ENCODE peak calls at places on chromosomes 6 and 20, in eight cellular contexts. M is Panc1, K is fibroblast of the aortic adventitia, F is AG09319, I is AG04450, H is upper lobe of right lung, Y is mucosa of descending colon, S is A549. V is an unnamed sample.

GRCh38 chr6:67221226-67221625 is 1413.9 kb upstream of the ADGRB3 start:
- DNase-seq in M (no peak), K (peak), F (no peak), I (no peak), H (no peak), Y (no peak), S (no peak), V (no peak)

GRCh38 chr6:138267971-138268895 is 49.9 kb upstream of the PBOV1 start:
- DNase-seq in M (no peak), K (no peak), F (no peak), I (no peak), H (no peak), Y (no peak), S (no peak), V (no peak)

GRCh38 chr20:52103469-52103910 is 88.1 kb downstream of the ZFP64 start:
- DNase-seq in M (no peak), K (no peak), F (no peak), I (no peak), H (peak), Y (peak), S (no peak), V (no peak)

GRCh38 chr20:39986231-39986904 is 702.7 kb downstream of the MAFB start:
- DNase-seq in M (no peak), K (peak), F (peak), I (no peak), H (peak), Y (peak), S (no peak), V (peak)

GRCh38 chr6:9186148-9186547 is 750.8 kb upstream of the SLC35B3 start:
- DNase-seq in M (no peak), K (no peak), F (no peak), I (no peak), H (no peak), Y (no peak), S (no peak), V (no peak)

GRCh38 chr6:130675072-130675471 is 152.1 kb upstream of the SMLR1 start:
- DNase-seq in M (no peak), K (peak), F (no peak), I (peak), H (no peak), Y (no peak), S (no peak), V (no peak)

GRCh38 chr6:108874470-108875160 is 26.4 kb downstream of the ARMC2 start:
- DNase-seq in M (no peak), K (peak), F (no peak), I (no peak), H (no peak), Y (no peak), S (no peak), V (no peak)

GRCh38 chr20:42082611-42083010 is 464.4 kb upstream of the CHD6 start:
- DNase-seq in M (no peak), K (peak), F (no peak), I (no peak), H (no peak), Y (no peak), S (no peak), V (no peak)

GRCh38 chr6:73393278-73393677 is 1.4 kb upstream of the DDX43 start:
- DNase-seq in M (no peak), K (no peak), F (no peak), I (no peak), H (no peak), Y (no peak), S (no peak), V (no peak)

GRCh38 chr6:84227044-84227433 is 404 bp downstream of the CEP162 start:
- DNase-seq in M (no peak), K (peak), F (no peak), I (no peak), H (no peak), Y (no peak), S (no peak), V (no peak)

GRCh38 chr6:97674802-97675201 is 391.8 kb upstream of the MMS22L start:
- DNase-seq in M (no peak), K (no peak), F (no peak), I (peak), H (no peak), Y (no peak), S (no peak), V (no peak)

GRCh38 chr20:37856932-37857660 is 45.8 kb upstream of the VSTM2L start:
- DNase-seq in M (no peak), K (peak), F (peak), I (peak), H (no peak), Y (no peak), S (no peak), V (no peak)

GRCh38 chr6:163392533-163392932 is 22.0 kb upstream of the QKI start:
- DNase-seq in M (no peak), K (peak), F (no peak), I (no peak), H (no peak), Y (no peak), S (no peak), V (peak)

GRCh38 chr20:25294459-25295385 is 46.8 kb downstream of the PYGB start:
- DNase-seq in M (no peak), K (peak), F (no peak), I (no peak), H (no peak), Y (peak), S (peak), V (no peak)

GRCh38 chr6:31265926-31266325 is 6.0 kb downstream of the HLA-C start:
- DNase-seq in M (no peak), K (no peak), F (no peak), I (no peak), H (no peak), Y (no peak), S (no peak), V (no peak)

GRCh38 chr6:39451831-39452230 is 129.3 kb upstream of the KCNK16 start:
- DNase-seq in M (peak), K (no peak), F (no peak), I (no peak), H (no peak), Y (no peak), S (no peak), V (no peak)

GRCh38 chr20:64244870-64245603 is 10.5 kb upstream of the PCMTD2 start:
- DNase-seq in M (no peak), K (no peak), F (no peak), I (no peak), H (no peak), Y (no peak), S (no peak), V (peak)

GRCh38 chr6:20921533-20921932 is 387.3 kb downstream of the CDKAL1 start:
- DNase-seq in M (no peak), K (peak), F (no peak), I (peak), H (no peak), Y (no peak), S (no peak), V (no peak)

GRCh38 chr6:149895702-149896310 is 2.1 kb downstream of the RAET1E start:
- DNase-seq in M (no peak), K (peak), F (no peak), I (no peak), H (no peak), Y (no peak), S (peak), V (no peak)

GRCh38 chr6:111076024-111076680 is 11.2 kb upstream of the SLC16A10 start:
- DNase-seq in M (no peak), K (no peak), F (no peak), I (no peak), H (no peak), Y (no peak), S (no peak), V (no peak)

GRCh38 chr6:115404451-115404850 is 656.2 kb downstream of the FRK start:
- DNase-seq in M (no peak), K (no peak), F (no peak), I (no peak), H (no peak), Y (no peak), S (no peak), V (no peak)

GRCh38 chr6:128570439-128571063 is 50.2 kb upstream of the PTPRK start:
- DNase-seq in M (no peak), K (no peak), F (no peak), I (no peak), H (no peak), Y (no peak), S (no peak), V (no peak)

GRCh38 chr20:36401336-36401735 is 95.2 kb downstream of the DLGAP4 start:
- DNase-seq in M (no peak), K (no peak), F (no peak), I (no peak), H (no peak), Y (no peak), S (no peak), V (peak)
- TF ChIP-seq CTCF in M (no peak), K (no peak), F (no peak), I (no peak), H (no peak), Y (no peak), S (no peak), V (no peak)

GRCh38 chr6:160519603-160520042 is 144.5 kb downstream of the LPA start:
- DNase-seq in M (no peak), K (no peak), F (no peak), I (no peak), H (no peak), Y (no peak), S (peak), V (no peak)

GRCh38 chr6:160519133-160519532 is 144.9 kb downstream of the LPA start:
- DNase-seq in M (no peak), K (no peak), F (no peak), I (no peak), H (no peak), Y (no peak), S (no peak), V (no peak)

GRCh38 chr6:160523223-160523622 is 140.9 kb downstream of the LPA start:
- DNase-seq in M (no peak), K (no peak), F (no peak), I (no peak), H (no peak), Y (no peak), S (no peak), V (no peak)

GRCh38 chr6:160520043-160520904 is 143.8 kb downstream of the LPA start:
- DNase-seq in M (peak), K (peak), F (peak), I (peak), H (peak), Y (peak), S (peak), V (peak)
- TF ChIP-seq CTCF in M (peak), K (no peak), F (no peak), I (no peak), H (no peak), Y (no peak), S (peak), V (no peak)

DNA sequence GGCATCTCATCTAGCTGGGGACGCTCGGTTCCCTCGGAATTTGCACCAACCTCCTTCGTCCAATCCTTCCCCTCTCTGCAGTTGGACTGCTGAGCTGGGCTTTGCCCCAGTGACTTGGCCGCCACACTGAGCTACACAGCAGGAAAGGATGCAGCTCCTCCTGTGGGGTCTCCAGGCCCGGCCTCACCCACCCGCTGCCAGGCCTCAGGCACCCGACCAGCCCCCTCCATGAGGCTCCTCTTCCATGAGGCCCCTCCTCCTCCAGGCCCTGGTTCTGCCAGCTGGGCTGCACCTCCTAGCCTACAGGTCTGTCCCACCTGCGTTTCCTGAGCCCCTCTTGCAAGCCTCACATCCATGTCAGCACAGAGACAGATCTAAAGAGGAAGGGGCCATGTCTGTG is 369.9 kb downstream of the TAF4 start:
- DNase-seq in M (no peak), K (no peak), F (no peak), I (no peak), H (no peak), Y (peak), S (no peak), V (no peak)
- TF ChIP-seq CTCF in M (no peak), K (no peak), F (no peak), I (no peak), H (no peak), Y (no peak), S (no peak), V (no peak)

DNA sequence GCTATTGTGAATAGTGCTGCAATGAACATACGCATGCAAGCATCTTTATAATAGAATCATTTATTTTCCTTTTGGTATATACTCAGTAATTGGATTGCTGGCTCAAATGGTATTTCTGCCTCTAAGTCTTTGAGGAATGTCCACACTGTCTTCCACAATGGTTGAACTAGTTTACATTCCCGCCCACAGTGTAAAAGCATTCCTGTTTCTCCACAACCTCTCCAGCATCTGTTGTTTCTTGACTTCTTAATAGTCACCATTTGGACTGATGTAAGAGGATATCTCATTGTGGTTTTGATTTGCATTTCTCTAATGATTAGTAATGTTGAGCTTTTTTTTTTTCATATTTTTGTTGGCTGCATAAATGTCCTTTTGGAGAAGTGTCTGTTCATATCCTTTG is 208.7 kb downstream of the PHF3 start:
- DNase-seq in M (no peak), K (peak), F (peak), I (peak), H (no peak), Y (no peak), S (no peak), V (no peak)
- TF ChIP-seq CTCF in M (no peak), K (no peak), F (no peak), I (no peak), H (no peak), Y (no peak), S (no peak), V (no peak)

DNA sequence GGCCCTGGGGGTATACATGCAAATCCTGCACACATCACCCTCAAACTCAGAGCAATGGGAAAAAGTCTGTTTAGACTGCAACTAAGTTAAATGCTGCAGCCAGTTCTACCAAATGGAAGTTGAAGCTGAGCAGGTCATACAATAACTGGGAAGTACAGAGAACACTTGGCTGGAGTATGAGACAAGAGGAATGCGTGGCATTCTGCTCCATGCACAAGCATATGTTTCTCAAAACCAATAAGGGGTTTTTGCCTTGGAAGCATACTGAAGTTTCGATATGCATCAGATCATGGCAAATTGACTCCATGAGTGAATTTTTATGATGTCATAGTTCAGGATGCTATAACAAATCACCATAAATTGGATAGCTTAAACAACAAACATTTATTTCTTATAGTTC is 193.8 kb downstream of the COL12A1 start:
- DNase-seq in M (no peak), K (peak), F (no peak), I (no peak), H (no peak), Y (no peak), S (no peak), V (no peak)
- TF ChIP-seq CTCF in M (no peak), K (no peak), F (no peak), I (no peak), H (no peak), Y (no peak), S (no peak), V (no peak)

GRCh38 chr20:62134735-62135231 is 8.4 kb downstream of the PSMA7 start:
- DNase-seq in M (no peak), K (peak), F (no peak), I (no peak), H (no peak), Y (no peak), S (no peak), V (no peak)
- TF ChIP-seq CTCF in M (no peak), K (no peak), F (no peak), I (no peak), H (no peak), Y (no peak), S (no peak), V (no peak)

DNA sequence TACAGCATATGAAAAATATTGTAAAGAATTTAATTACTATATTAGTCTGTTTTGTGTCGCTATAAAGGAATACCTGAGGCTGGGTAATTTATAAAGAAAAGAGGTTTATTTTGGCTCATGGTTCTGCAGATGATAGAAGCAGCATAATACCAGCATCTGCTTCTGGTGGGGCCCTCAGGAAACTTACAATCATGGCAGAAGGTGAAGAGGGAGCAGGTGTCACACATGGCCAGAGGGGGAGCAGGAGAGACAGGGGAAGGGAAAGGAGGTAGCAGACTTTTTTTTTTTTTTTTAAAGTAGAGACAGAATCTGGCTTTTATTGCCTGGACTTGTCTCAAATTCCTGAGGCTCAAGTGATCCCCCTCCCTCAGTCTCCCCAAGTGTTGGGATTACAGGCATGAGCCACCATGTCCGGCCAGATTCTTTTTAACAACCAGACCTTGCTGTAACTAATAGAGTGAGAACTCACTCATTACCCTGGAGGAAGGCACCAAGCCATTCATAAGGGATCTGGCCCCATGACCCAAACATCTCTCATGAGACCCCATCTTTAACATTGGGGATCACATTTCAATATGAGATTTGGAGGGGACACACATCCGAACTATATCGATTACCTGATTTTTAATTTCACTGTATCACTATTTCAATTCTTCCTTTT is 64.6 kb downstream of the MAN1A1 start:
- DNase-seq in M (no peak), K (no peak), F (no peak), I (no peak), H (no peak), Y (no peak), S (no peak), V (no peak)
- TF ChIP-seq CTCF in M (peak), K (peak), F (no peak), I (no peak), H (peak), Y (no peak), S (no peak), V (peak)